ENCODE peak calls at places on chromosomes 16 and 17, in five cellular contexts. H, N, P, J and E are unnamed samples.

GRCh38 chr17:40340880-40341807 is 23.4 kb downstream of the GJD3 start:
- DNase-seq in H (peak), N (no peak), P (no peak), J (peak), E (peak)

GRCh38 chr17:73308017-73308823 is 3.6 kb downstream of the CDC42EP4 start:
- DNase-seq in H (peak), N (no peak), P (no peak), J (peak), E (peak)

GRCh38 chr17:44069974-44070454 is 521 bp upstream of the G6PC3 start:
- DNase-seq in H (peak), N (no peak), P (no peak), J (peak), E (peak)

GRCh38 chr17:14354807-14355206 is 53.9 kb downstream of the HS3ST3B1 start:
- DNase-seq in H (no peak), N (no peak), P (no peak), J (no peak), E (no peak)

GRCh38 chr17:45248132-45248936 is 13.6 kb downstream of the SPATA32 start:
- DNase-seq in H (peak), N (no peak), P (no peak), J (peak), E (no peak)

GRCh38 chr17:77963441-77963840 is 4.9 kb downstream of the TNRC6C start:
- DNase-seq in H (peak), N (peak), P (peak), J (no peak), E (peak)

GRCh38 chr16:67885545-67885944 is 860 bp downstream of the NRN1L start:
- DNase-seq in H (no peak), N (no peak), P (no peak), J (no peak), E (no peak)

GRCh38 chr16:2829501-2830354 is at the start of gene ZG16B:
- DNase-seq in H (peak), N (no peak), P (no peak), J (no peak), E (peak)

GRCh38 chr17:17719966-17720543 is 38.8 kb downstream of the RAI1 start:
- DNase-seq in H (no peak), N (no peak), P (no peak), J (no peak), E (no peak)

GRCh38 chr17:51228177-51228576 is 31.7 kb downstream of the MBTD1 start:
- DNase-seq in H (peak), N (no peak), P (peak), J (no peak), E (peak)

GRCh38 chr16:1938910-1939309 is 4.1 kb downstream of the MSRB1 start:
- DNase-seq in H (no peak), N (no peak), P (no peak), J (no peak), E (no peak)

GRCh38 chr17:82881900-82882714 is 42.3 kb upstream of the ZNF750 start:
- DNase-seq in H (peak), N (no peak), P (no peak), J (no peak), E (peak)

GRCh38 chr17:64320613-64321553 is 57.8 kb upstream of the TEX2 start:
- DNase-seq in H (peak), N (peak), P (peak), J (peak), E (peak)
- TF ChIP-seq CTCF in H (peak), N (peak), P (peak), J (peak), E (peak)

GRCh38 chr17:65536573-65537342 is 24.7 kb downstream of the AXIN2 start:
- DNase-seq in H (no peak), N (no peak), P (no peak), J (no peak), E (peak)

GRCh38 chr17:65538679-65539529 is 22.5 kb downstream of the AXIN2 start:
- DNase-seq in H (no peak), N (no peak), P (no peak), J (no peak), E (no peak)

GRCh38 chr17:65535777-65536572 is 25.5 kb downstream of the AXIN2 start:
- DNase-seq in H (no peak), N (no peak), P (no peak), J (no peak), E (peak)

GRCh38 chr17:65537845-65538678 is 23.4 kb downstream of the AXIN2 start:
- DNase-seq in H (no peak), N (no peak), P (no peak), J (no peak), E (no peak)

GRCh38 chr17:65537343-65537844 is 24.1 kb downstream of the AXIN2 start:
- DNase-seq in H (no peak), N (no peak), P (no peak), J (no peak), E (no peak)
- H3K4me3 ChIP-seq in H (no peak), N (no peak), P (no peak), J (no peak), E (no peak)

GRCh38 chr16:31696968-31697743 is 169.5 kb downstream of the AHSP start:
- DNase-seq in H (peak), N (no peak), P (peak), J (peak), E (peak)
- TF ChIP-seq CTCF in H (peak), N (peak), P (peak), J (peak), E (peak)

DNA sequence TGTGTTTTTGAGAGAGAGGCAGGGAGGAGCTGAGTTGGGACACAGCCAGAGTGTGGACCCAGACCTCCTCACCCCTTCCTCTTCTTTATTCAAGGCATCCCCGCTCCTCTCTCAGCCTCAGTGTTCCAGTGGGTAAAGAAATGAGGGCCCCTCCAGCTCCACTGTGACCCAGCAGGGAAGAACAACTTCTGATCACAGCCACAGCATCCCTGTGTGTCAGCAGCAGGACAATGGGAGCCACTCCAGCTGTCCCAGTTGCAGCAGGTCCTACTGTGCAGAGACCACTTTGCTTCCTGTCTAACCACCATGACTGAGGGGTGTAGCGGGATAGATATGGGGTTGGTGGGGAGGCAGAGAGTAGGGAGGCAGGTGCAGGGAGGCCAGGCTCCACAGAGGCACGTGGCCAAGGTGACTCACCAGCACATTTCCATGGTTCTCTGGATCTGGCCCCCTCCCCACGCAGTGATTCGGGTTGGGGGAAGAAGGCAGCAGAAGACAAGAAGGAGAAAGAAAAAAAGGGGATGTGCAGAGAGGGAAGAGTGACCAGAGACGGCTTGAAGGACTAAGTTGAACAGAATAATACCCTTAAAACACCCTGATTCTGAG is 24.5 kb downstream of the PIK3R5 start:
- DNase-seq in H (no peak), N (no peak), P (no peak), J (no peak), E (no peak)
- H3K4me3 ChIP-seq in H (no peak), N (no peak), P (no peak), J (no peak), E (no peak)